ENCODE peak calls at places on chromosomes 1 and 21, in five cellular contexts. M is CD4-positive, CD25-positive, alpha-beta regulatory T cell; G is CD8-positive, alpha-beta memory T cell; H is HCT116; Y is GM23338. P is an unnamed sample.

GRCh38 chr1:50973875-50974617 is 4.0 kb downstream of the CDKN2C start:
- DNase-seq in Y (peak; percentile 50), M (no peak), G (no peak), H (no peak), P (no peak)

GRCh38 chr1:246280551-246280950 is 226.5 kb downstream of the SMYD3 start:
- DNase-seq in M (no peak), H (peak; percentile 10), G (no peak), Y (peak; percentile 21), P (no peak)

GRCh38 chr1:162861101-162861500 is at the start of gene CCDC190:
- DNase-seq in H (no peak), M (no peak), G (no peak), Y (peak; percentile 17), P (no peak)

GRCh38 chr21:29155118-29155932 is 24.9 kb downstream of the MAP3K7CL start:
- DNase-seq in M (no peak), Y (peak; percentile 39), H (no peak), G (no peak), P (no peak)

GRCh38 chr1:71448444-71448843 is 367.6 kb upstream of the ZRANB2 start:
- DNase-seq in H (no peak), Y (no peak), M (no peak), G (no peak), P (no peak)

GRCh38 chr1:156667610-156667967 is 9.6 kb downstream of the NES start:
- DNase-seq in Y (no peak), G (no peak), H (no peak), M (no peak), P (no peak)

GRCh38 chr1:83746234-83746633 is 252.7 kb downstream of the TTLL7 start:
- DNase-seq in G (no peak), Y (no peak), H (no peak), M (no peak), P (no peak)

GRCh38 chr1:163561570-163562295 is 240.0 kb downstream of the NUF2 start:
- DNase-seq in M (no peak), G (no peak), Y (peak; percentile 86), H (peak; percentile 1), P (peak; percentile 83)

GRCh38 chr1:27789511-27790154 is 16.6 kb downstream of the STX12 start:
- DNase-seq in H (no peak), Y (no peak), G (no peak), M (no peak), P (no peak)

GRCh38 chr1:8398086-8398485 is 80.2 kb downstream of the SLC45A1 start:
- DNase-seq in Y (no peak), G (no peak), H (no peak), M (no peak), P (no peak)

GRCh38 chr1:115057661-115058249 is 28.1 kb downstream of the TSHB start:
- DNase-seq in M (no peak), Y (no peak), H (no peak), G (no peak), P (no peak)

GRCh38 chr1:22141493-22141892 is 1.4 kb downstream of the WNT4 start:
- DNase-seq in H (no peak), M (no peak), G (no peak), Y (no peak), P (no peak)

GRCh38 chr1:53410100-53410541 is 49.1 kb upstream of the DMRTB1 start:
- DNase-seq in G (peak; percentile 69), Y (peak; percentile 36), M (no peak), H (no peak), P (no peak)

GRCh38 chr1:50427086-50427817 is 4.0 kb upstream of the DMRTA2 start:
- DNase-seq in M (no peak), H (no peak), Y (peak; percentile 41), G (no peak), P (no peak)

GRCh38 chr1:206685256-206685748 is 597 bp downstream of the MAPKAPK2 start:
- DNase-seq in M (peak; percentile 39), H (no peak), Y (peak; percentile 68), G (peak; percentile 29), P (no peak)
- H3K4me1 ChIP-seq in M (peaks cover 31% of the 10 kb centered on the region), H (peaks cover 32% of the 10 kb centered on the region), Y (peaks cover 42% of the 10 kb centered on the region), G (peaks cover 46% of the 10 kb centered on the region), P (peaks cover 3% of the 10 kb centered on the region)

GRCh38 chr1:36150296-36151132 is 1.2 kb upstream of the TRAPPC3 start:
- DNase-seq in G (peak; percentile 62), Y (peak; percentile 93), M (peak; percentile 63), H (peak; percentile 85), P (no peak)
- H3K27ac ChIP-seq in G (peak overlapping the region; percentile 87), Y (no peak overlapping the region), M (peak overlapping the region; percentile 96), H (peak overlapping the region; percentile 65), P (no peak overlapping the region)

GRCh38 chr21:42063206-42063577 is 7.9 kb upstream of the UMODL1 start:
- DNase-seq in G (no peak), M (peak; percentile 29), H (no peak), Y (no peak), P (no peak)
- H3K4me3 ChIP-seq in G (peak overlapping the region; percentile 84), M (peak overlapping the region; percentile 86), H (no peak overlapping the region), Y (no peak overlapping the region), P (no peak overlapping the region)

GRCh38 chr1:236545621-236546169 is 21.9 kb downstream of the LGALS8 start:
- DNase-seq in G (no peak), M (no peak), Y (no peak), H (no peak), P (no peak)

GRCh38 chr1:236540813-236541465 is 17.2 kb downstream of the LGALS8 start:
- DNase-seq in Y (no peak), M (no peak), H (no peak), G (no peak), P (no peak)

GRCh38 chr1:236541710-236542109 is 17.9 kb downstream of the LGALS8 start:
- DNase-seq in G (no peak), M (no peak), H (no peak), Y (no peak), P (no peak)

GRCh38 chr1:236543065-236543669 is 19.4 kb downstream of the LGALS8 start:
- DNase-seq in H (no peak), G (no peak), M (no peak), Y (peak; percentile 56), P (no peak)
- H3K4me1 ChIP-seq in H (peaks cover 4% of the 10 kb centered on the region), G (peaks cover 13% of the 10 kb centered on the region), M (peaks cover 20% of the 10 kb centered on the region), Y (no peaks in the 10 kb centered on the region), P (no peaks in the 10 kb centered on the region)

GRCh38 chr1:204417231-204417997 is 5.8 kb upstream of the PPP1R15B start:
- DNase-seq in M (no peak), Y (no peak), G (no peak), H (peak; percentile 83), P (no peak)

GRCh38 chr1:204416589-204417230 is 5.1 kb upstream of the PPP1R15B start:
- DNase-seq in M (no peak), Y (no peak), G (no peak), H (no peak), P (no peak)

GRCh38 chr1:204420039-204421004 is 8.7 kb upstream of the PPP1R15B start:
- DNase-seq in H (no peak), Y (peak; percentile 31), G (no peak), M (no peak), P (no peak)

GRCh38 chr1:204418174-204419063 is 6.8 kb upstream of the PPP1R15B start:
- DNase-seq in G (no peak), H (no peak), M (no peak), Y (no peak), P (no peak)

DNA sequence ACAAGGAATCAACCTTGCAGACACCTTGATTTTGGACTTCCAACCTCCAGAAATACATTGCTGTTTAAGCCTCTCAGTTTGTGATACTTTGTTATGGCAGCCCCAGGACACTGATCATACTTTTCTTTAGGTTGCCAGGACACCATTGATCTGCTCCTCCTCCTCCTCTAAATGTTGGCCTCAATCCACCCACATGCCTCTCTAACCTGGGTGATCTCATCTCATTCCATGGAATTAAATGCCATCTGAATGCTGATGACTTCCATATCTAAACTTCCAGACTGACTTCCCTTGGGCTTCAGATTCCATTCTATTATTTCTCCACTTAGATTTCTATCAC is 7.4 kb upstream of the PPP1R15B start:
- DNase-seq in H (no peak), M (no peak), G (no peak), Y (no peak), P (no peak)
- H3K27ac ChIP-seq in H (peak overlapping the region; percentile 89), M (no peak overlapping the region), G (no peak overlapping the region), Y (no peak overlapping the region), P (no peak overlapping the region)

GRCh38 chr1:161300478-161300877 is 9.3 kb downstream of the MPZ start:
- DNase-seq in M (no peak), G (no peak), H (no peak), Y (no peak), P (no peak)

GRCh38 chr1:161299347-161299746 is 10.4 kb downstream of the MPZ start:
- DNase-seq in Y (no peak), H (no peak), G (no peak), M (no peak), P (no peak)

GRCh38 chr1:161298116-161298515 is 11.7 kb downstream of the MPZ start:
- DNase-seq in G (no peak), H (no peak), M (no peak), Y (no peak), P (no peak)
- H3K4me3 ChIP-seq in G (no peak overlapping the region), H (no peak overlapping the region), M (no peak overlapping the region), Y (no peak overlapping the region), P (no peak overlapping the region)

DNA sequence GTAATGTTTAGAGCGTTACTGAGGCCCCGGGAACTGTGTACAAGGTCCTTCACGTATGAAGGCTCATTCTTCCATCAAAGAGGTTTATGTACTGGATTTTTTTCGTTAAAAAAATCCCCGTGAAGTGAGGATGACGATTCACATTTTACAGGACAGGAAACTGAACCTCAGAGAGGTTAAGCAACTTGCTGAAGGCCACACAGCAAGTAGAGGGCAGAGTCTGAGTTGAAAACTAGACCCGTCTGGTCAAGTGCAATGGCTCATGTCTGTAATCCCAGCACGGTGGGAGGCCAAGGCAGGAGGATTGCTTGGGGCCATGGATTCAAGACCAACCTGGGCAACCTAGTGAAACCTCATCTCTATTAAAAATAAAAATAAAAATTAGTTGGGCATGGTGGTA is 140.2 kb downstream of the KAZN start:
- DNase-seq in M (no peak), H (no peak), G (no peak), Y (no peak), P (no peak)
- H3K4me1 ChIP-seq in M (no peaks in the 10 kb centered on the region), H (peaks cover 26% of the 10 kb centered on the region), G (no peaks in the 10 kb centered on the region), Y (peaks cover 50% of the 10 kb centered on the region), P (peaks cover 17% of the 10 kb centered on the region)

GRCh38 chr1:214224605-214225354 is 56.2 kb upstream of the SMYD2 start:
- DNase-seq in G (no peak), H (no peak), Y (peak; percentile 77), M (no peak), P (no peak)

GRCh38 chr1:214234635-214235025 is 46.3 kb upstream of the SMYD2 start:
- DNase-seq in H (no peak), G (no peak), M (no peak), Y (no peak), P (no peak)

GRCh38 chr1:214229736-214230135 is 51.2 kb upstream of the SMYD2 start:
- DNase-seq in H (no peak), Y (peak; percentile 16), M (no peak), G (no peak), P (no peak)

GRCh38 chr1:214233856-214234634 is 46.9 kb upstream of the SMYD2 start:
- DNase-seq in H (no peak), G (no peak), Y (no peak), M (no peak), P (no peak)

DNA sequence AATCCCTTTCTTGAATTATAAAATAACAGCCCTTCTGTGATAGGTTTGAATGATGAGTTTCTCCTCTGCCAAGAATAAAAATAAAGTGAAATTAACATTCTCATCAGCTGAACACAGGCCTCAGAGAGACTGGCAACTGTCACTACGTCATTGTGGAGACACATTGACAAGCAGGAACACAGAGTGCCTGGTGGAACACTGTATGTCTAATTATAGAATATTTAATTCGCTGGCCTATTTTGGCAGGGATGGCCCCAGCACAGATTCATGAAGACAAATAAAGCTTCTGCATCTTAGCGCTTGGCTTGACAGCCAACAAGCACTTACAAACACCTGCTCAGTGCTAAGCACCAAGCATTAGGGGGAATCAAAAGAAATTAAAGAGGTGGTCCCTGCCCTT is 52.0 kb upstream of the SMYD2 start:
- DNase-seq in H (no peak), G (no peak), M (no peak), Y (no peak), P (no peak)
- H3K27ac ChIP-seq in H (no peak overlapping the region), G (no peak overlapping the region), M (no peak overlapping the region), Y (no peak overlapping the region), P (no peak overlapping the region)